ENCODE peak calls at places on chromosomes 5 and 9, in eight cellular contexts. M is fibroblast of mammary gland; E is Caco-2; N is cardiac fibroblast; X is pancreas; B is ELR; A is activated T-helper 9 cell treated with anti-CD3 and anti-CD28 coated beads, Interleukin-2, amount 50 U/mL, for 16 hours; G is keratinocyte. V is an unnamed sample.

GRCh38 chr5:156699147-156699546 is 150.9 kb upstream of the PPP1R2B start:
- DNase-seq in B (no peak), M (no peak), N (no peak), G (no peak), E (no peak), A (no peak), X (no peak), V (no peak)

GRCh38 chr5:139468421-139468931 is 2.3 kb upstream of the SMIM33 start:
- DNase-seq in M (peak; percentile 40), N (no peak), E (peak; percentile 47), B (no peak), A (no peak), X (no peak), G (no peak), V (no peak)

GRCh38 chr9:92714016-92714415 is 44.1 kb upstream of the IPPK start:
- DNase-seq in B (no peak), E (no peak), M (no peak), A (no peak), N (no peak), G (no peak), X (no peak), V (no peak)

GRCh38 chr5:132458651-132459030 is 31.9 kb downstream of the IRF1 start:
- DNase-seq in X (no peak), N (no peak), E (no peak), B (peak; percentile 82), G (peak; percentile 50), A (no peak), M (peak; percentile 63), V (no peak)

GRCh38 chr5:67413749-67414148 is 217.2 kb upstream of the CD180 start:
- DNase-seq in M (no peak), E (no peak), G (no peak), A (no peak), X (no peak), B (no peak), N (no peak), V (no peak)

GRCh38 chr9:32350682-32351081 is 33.8 kb upstream of the ACO1 start:
- DNase-seq in X (no peak), A (no peak), G (no peak), N (peak; percentile 50), M (peak; percentile 28), B (peak; percentile 44), E (no peak), V (no peak)

GRCh38 chr5:8831854-8832253 is 714.0 kb downstream of the SEMA5A start:
- DNase-seq in M (peak; percentile 44), X (no peak), A (no peak), E (no peak), G (no peak), B (no peak), N (no peak), V (no peak)

GRCh38 chr5:28810751-28811136 is 1772.4 kb upstream of the CDH9 start:
- DNase-seq in N (no peak), E (no peak), X (no peak), G (no peak), A (no peak), M (no peak), B (peak; percentile 1), V (no peak)

GRCh38 chr5:1312993-1313833 is 18.3 kb upstream of the TERT start:
- DNase-seq in B (peak; percentile 18), N (no peak), X (no peak), A (no peak), G (no peak), E (no peak), M (no peak), V (no peak)

V was measured in HuH-7.